ENCODE peak calls at places on chromosomes 12 and 14, in eight cellular contexts. One of them, this sample, is unnamed.

GRCh38 chr12:48934312-48934706 is 9.0 kb upstream of the FKBP11 start:
- DNase-seq in CD8-positive, alpha-beta T cell: peak; percentile 9
- DNase-seq in CD4-positive, CD25-positive, alpha-beta regulatory T cell: no peak
- DNase-seq in mucosa of descending colon: no peak
- DNase-seq in neuronal stem cell: no peak
- DNase-seq in pancreas: no peak
- DNase-seq in lower lobe of right lung: no peak
- DNase-seq in GM23248: no peak
- DNase-seq in this sample: no peak

GRCh38 chr14:93537962-93538361 is 107.2 kb downstream of the UNC79 start:
- DNase-seq in CD4-positive, CD25-positive, alpha-beta regulatory T cell: no peak
- DNase-seq in CD8-positive, alpha-beta T cell: no peak
- DNase-seq in GM23248: no peak
- DNase-seq in mucosa of descending colon: no peak
- DNase-seq in pancreas: no peak
- DNase-seq in lower lobe of right lung: no peak
- DNase-seq in neuronal stem cell: no peak
- DNase-seq in this sample: no peak

GRCh38 chr12:50555471-50555885 is 50.7 kb downstream of the DIP2B start:
- DNase-seq in GM23248: no peak
- DNase-seq in CD8-positive, alpha-beta T cell: no peak
- DNase-seq in lower lobe of right lung: no peak
- DNase-seq in neuronal stem cell: no peak
- DNase-seq in CD4-positive, CD25-positive, alpha-beta regulatory T cell: no peak
- DNase-seq in pancreas: no peak
- DNase-seq in mucosa of descending colon: no peak
- DNase-seq in this sample: no peak

GRCh38 chr12:91272456-91273063 is 89.9 kb upstream of the DCN start:
- DNase-seq in mucosa of descending colon: peak; percentile 46
- DNase-seq in lower lobe of right lung: peak; percentile 53
- DNase-seq in CD4-positive, CD25-positive, alpha-beta regulatory T cell: no peak
- DNase-seq in neuronal stem cell: peak; percentile 21
- DNase-seq in CD8-positive, alpha-beta T cell: no peak
- DNase-seq in GM23248: no peak
- DNase-seq in pancreas: no peak
- DNase-seq in this sample: no peak

GRCh38 chr14:31926123-31926522 is 151.0 kb upstream of the ARHGAP5 start:
- DNase-seq in lower lobe of right lung: no peak
- DNase-seq in GM23248: peak; percentile 76
- DNase-seq in neuronal stem cell: no peak
- DNase-seq in CD8-positive, alpha-beta T cell: peak; percentile 21
- DNase-seq in mucosa of descending colon: no peak
- DNase-seq in pancreas: no peak
- DNase-seq in CD4-positive, CD25-positive, alpha-beta regulatory T cell: peak; percentile 76
- DNase-seq in this sample: peak; percentile 58

GRCh38 chr12:78695749-78696148 is 168.8 kb upstream of the SYT1 start:
- DNase-seq in GM23248: no peak
- DNase-seq in pancreas: no peak
- DNase-seq in mucosa of descending colon: no peak
- DNase-seq in lower lobe of right lung: no peak
- DNase-seq in CD4-positive, CD25-positive, alpha-beta regulatory T cell: no peak
- DNase-seq in CD8-positive, alpha-beta T cell: no peak
- DNase-seq in neuronal stem cell: no peak
- DNase-seq in this sample: no peak

GRCh38 chr12:121793501-121793835 is at the start of gene RHOF:
- DNase-seq in CD4-positive, CD25-positive, alpha-beta regulatory T cell: no peak
- DNase-seq in GM23248: peak; percentile 56
- DNase-seq in CD8-positive, alpha-beta T cell: peak; percentile 70
- DNase-seq in pancreas: peak; percentile 81
- DNase-seq in mucosa of descending colon: peak; percentile 83
- DNase-seq in lower lobe of right lung: peak; percentile 80
- DNase-seq in neuronal stem cell: no peak
- DNase-seq in this sample: peak; percentile 71

GRCh38 chr12:110281549-110282342 is 699 bp downstream of the ATP2A2 start:
- DNase-seq in lower lobe of right lung: peak; percentile 75
- DNase-seq in CD4-positive, CD25-positive, alpha-beta regulatory T cell: peak; percentile 52
- DNase-seq in GM23248: peak; percentile 78
- DNase-seq in pancreas: peak; percentile 79
- DNase-seq in CD8-positive, alpha-beta T cell: peak; percentile 38
- DNase-seq in neuronal stem cell: no peak
- DNase-seq in mucosa of descending colon: peak; percentile 69
- DNase-seq in this sample: peak; percentile 26

GRCh38 chr14:75299064-75299463 is 20.4 kb downstream of the FOS start:
- DNase-seq in GM23248: peak; percentile 64
- DNase-seq in CD8-positive, alpha-beta T cell: no peak
- DNase-seq in CD4-positive, CD25-positive, alpha-beta regulatory T cell: no peak
- DNase-seq in mucosa of descending colon: no peak
- DNase-seq in lower lobe of right lung: peak; percentile 81
- DNase-seq in pancreas: no peak
- DNase-seq in neuronal stem cell: no peak
- DNase-seq in this sample: no peak

GRCh38 chr14:50666772-50667490 is 1.2 kb downstream of the SAV1 start:
- DNase-seq in neuronal stem cell: peak; percentile 30
- DNase-seq in lower lobe of right lung: no peak
- DNase-seq in GM23248: peak; percentile 85
- DNase-seq in CD4-positive, CD25-positive, alpha-beta regulatory T cell: peak; percentile 40
- DNase-seq in mucosa of descending colon: no peak
- DNase-seq in pancreas: no peak
- DNase-seq in CD8-positive, alpha-beta T cell: peak; percentile 50
- DNase-seq in this sample: peak; percentile 64

GRCh38 chr12:34151019-34151418 is 128.7 kb downstream of the ALG10 start:
- DNase-seq in neuronal stem cell: no peak
- DNase-seq in GM23248: no peak
- DNase-seq in mucosa of descending colon: no peak
- DNase-seq in lower lobe of right lung: no peak
- DNase-seq in CD4-positive, CD25-positive, alpha-beta regulatory T cell: no peak
- DNase-seq in pancreas: no peak
- DNase-seq in CD8-positive, alpha-beta T cell: no peak
- DNase-seq in this sample: no peak

GRCh38 chr12:57112492-57113294 is 1.5 kb upstream of the STAT6 start:
- DNase-seq in mucosa of descending colon: no peak
- DNase-seq in CD4-positive, CD25-positive, alpha-beta regulatory T cell: no peak
- DNase-seq in CD8-positive, alpha-beta T cell: no peak
- DNase-seq in pancreas: no peak
- DNase-seq in neuronal stem cell: no peak
- DNase-seq in lower lobe of right lung: no peak
- DNase-seq in GM23248: no peak
- DNase-seq in this sample: no peak

GRCh38 chr12:93785262-93786010 is 108.3 kb downstream of the CRADD start:
- DNase-seq in CD4-positive, CD25-positive, alpha-beta regulatory T cell: peak; percentile 84
- DNase-seq in neuronal stem cell: peak; percentile 27
- DNase-seq in mucosa of descending colon: no peak
- DNase-seq in lower lobe of right lung: no peak
- DNase-seq in pancreas: no peak
- DNase-seq in CD8-positive, alpha-beta T cell: peak; percentile 12
- DNase-seq in GM23248: peak; percentile 97
- DNase-seq in this sample: no peak

GRCh38 chr12:113961921-113962710 is 4.0 kb downstream of the RBM19 start:
- DNase-seq in lower lobe of right lung: no peak
- DNase-seq in CD4-positive, CD25-positive, alpha-beta regulatory T cell: peak; percentile 53
- DNase-seq in mucosa of descending colon: no peak
- DNase-seq in GM23248: peak; percentile 69
- DNase-seq in neuronal stem cell: no peak
- DNase-seq in pancreas: no peak
- DNase-seq in CD8-positive, alpha-beta T cell: no peak
- DNase-seq in this sample: no peak

GRCh38 chr12:1360812-1361211 is 233.6 kb downstream of the FBXL14 start:
- DNase-seq in GM23248: peak; percentile 85
- DNase-seq in lower lobe of right lung: no peak
- DNase-seq in mucosa of descending colon: no peak
- DNase-seq in CD4-positive, CD25-positive, alpha-beta regulatory T cell: no peak
- DNase-seq in neuronal stem cell: no peak
- DNase-seq in CD8-positive, alpha-beta T cell: no peak
- DNase-seq in pancreas: no peak
- DNase-seq in this sample: no peak

GRCh38 chr14:80200093-80200492 is 11.2 kb downstream of the DIO2 start:
- DNase-seq in neuronal stem cell: no peak
- DNase-seq in mucosa of descending colon: no peak
- DNase-seq in pancreas: no peak
- DNase-seq in CD4-positive, CD25-positive, alpha-beta regulatory T cell: no peak
- DNase-seq in lower lobe of right lung: no peak
- DNase-seq in CD8-positive, alpha-beta T cell: no peak
- DNase-seq in GM23248: no peak
- DNase-seq in this sample: no peak

GRCh38 chr12:81819991-81820633 is 61.0 kb upstream of the PPFIA2 start:
- DNase-seq in CD8-positive, alpha-beta T cell: no peak
- DNase-seq in mucosa of descending colon: no peak
- DNase-seq in GM23248: peak; percentile 42
- DNase-seq in pancreas: no peak
- DNase-seq in neuronal stem cell: no peak
- DNase-seq in lower lobe of right lung: no peak
- DNase-seq in CD4-positive, CD25-positive, alpha-beta regulatory T cell: no peak
- DNase-seq in this sample: no peak

GRCh38 chr14:76133103-76133502 is 18.6 kb upstream of the GPATCH2L start:
- DNase-seq in GM23248: peak; percentile 47
- DNase-seq in mucosa of descending colon: no peak
- DNase-seq in CD8-positive, alpha-beta T cell: no peak
- DNase-seq in CD4-positive, CD25-positive, alpha-beta regulatory T cell: no peak
- DNase-seq in pancreas: no peak
- DNase-seq in lower lobe of right lung: no peak
- DNase-seq in neuronal stem cell: peak; percentile 67
- DNase-seq in this sample: peak; percentile 50

GRCh38 chr12:65876898-65877721 is 52.8 kb downstream of the HMGA2 start:
- DNase-seq in GM23248: no peak
- DNase-seq in neuronal stem cell: peak; percentile 30
- DNase-seq in pancreas: no peak
- DNase-seq in lower lobe of right lung: no peak
- DNase-seq in mucosa of descending colon: no peak
- DNase-seq in CD8-positive, alpha-beta T cell: no peak
- DNase-seq in CD4-positive, CD25-positive, alpha-beta regulatory T cell: no peak
- DNase-seq in this sample: peak; percentile 75

GRCh38 chr12:122421815-122422737 is at the start of gene CLIP1:
- DNase-seq in neuronal stem cell: peak; percentile 54
- DNase-seq in CD8-positive, alpha-beta T cell: peak; percentile 64
- DNase-seq in GM23248: peak; percentile 88
- DNase-seq in lower lobe of right lung: peak; percentile 83
- DNase-seq in mucosa of descending colon: peak; percentile 79
- DNase-seq in CD4-positive, CD25-positive, alpha-beta regulatory T cell: peak; percentile 60
- DNase-seq in pancreas: peak; percentile 89
- DNase-seq in this sample: peak; percentile 35

GRCh38 chr12:53299101-53299453 is 418 bp upstream of the MYG1 start:
- DNase-seq in lower lobe of right lung: peak; percentile 62
- DNase-seq in neuronal stem cell: no peak
- DNase-seq in GM23248: peak; percentile 92
- DNase-seq in mucosa of descending colon: no peak
- DNase-seq in CD4-positive, CD25-positive, alpha-beta regulatory T cell: no peak
- DNase-seq in pancreas: no peak
- DNase-seq in CD8-positive, alpha-beta T cell: no peak
- DNase-seq in this sample: no peak

DNA sequence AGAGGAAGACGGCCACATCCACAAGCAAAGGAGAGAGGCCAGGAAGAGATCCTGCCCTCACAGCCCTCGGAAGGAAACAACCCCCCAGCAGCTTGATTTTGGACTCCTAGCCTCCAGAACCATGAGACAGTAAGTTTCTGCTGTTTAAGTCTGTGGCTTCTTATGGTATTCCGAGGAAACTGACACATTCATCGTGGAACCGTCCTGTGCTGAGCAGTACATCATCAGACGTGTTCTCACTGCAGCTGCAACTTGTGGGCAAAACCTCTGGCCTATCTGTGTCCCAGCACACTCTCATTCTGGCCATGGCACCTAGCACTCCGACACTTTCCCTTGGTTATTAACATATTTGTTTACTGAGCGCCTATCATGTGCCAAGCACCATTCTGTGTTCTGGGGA is 127.7 kb downstream of the SLC38A6 start:
- DNase-seq in neuronal stem cell: no peak
- DNase-seq in lower lobe of right lung: no peak
- DNase-seq in GM23248: peak; percentile 58
- DNase-seq in CD8-positive, alpha-beta T cell: no peak
- DNase-seq in CD4-positive, CD25-positive, alpha-beta regulatory T cell: no peak
- DNase-seq in pancreas: no peak
- DNase-seq in mucosa of descending colon: no peak
- DNase-seq in this sample: no peak
- H3K4me1 ChIP-seq in neuronal stem cell: peaks cover 11% of the 10 kb centered on the region
- H3K4me1 ChIP-seq in lower lobe of right lung: peaks cover 17% of the 10 kb centered on the region
- H3K4me1 ChIP-seq in GM23248: peaks cover 48% of the 10 kb centered on the region
- H3K4me1 ChIP-seq in CD8-positive, alpha-beta T cell: no peaks in the 10 kb centered on the region
- H3K4me1 ChIP-seq in CD4-positive, CD25-positive, alpha-beta regulatory T cell: no peaks in the 10 kb centered on the region
- H3K4me1 ChIP-seq in pancreas: no peaks in the 10 kb centered on the region
- H3K4me1 ChIP-seq in mucosa of descending colon: no peaks in the 10 kb centered on the region
- H3K4me1 ChIP-seq in this sample: no peaks in the 10 kb centered on the region

GRCh38 chr12:5047729-5048128 is 4.0 kb downstream of the KCNA5 start:
- DNase-seq in mucosa of descending colon: no peak
- DNase-seq in CD8-positive, alpha-beta T cell: no peak
- DNase-seq in CD4-positive, CD25-positive, alpha-beta regulatory T cell: no peak
- DNase-seq in neuronal stem cell: no peak
- DNase-seq in GM23248: no peak
- DNase-seq in pancreas: no peak
- DNase-seq in lower lobe of right lung: no peak
- DNase-seq in this sample: no peak

GRCh38 chr12:5047094-5047493 is 3.4 kb downstream of the KCNA5 start:
- DNase-seq in mucosa of descending colon: no peak
- DNase-seq in CD4-positive, CD25-positive, alpha-beta regulatory T cell: no peak
- DNase-seq in GM23248: peak; percentile 33
- DNase-seq in CD8-positive, alpha-beta T cell: no peak
- DNase-seq in neuronal stem cell: no peak
- DNase-seq in pancreas: no peak
- DNase-seq in lower lobe of right lung: no peak
- DNase-seq in this sample: no peak

GRCh38 chr12:5040368-5040767 is 3.3 kb upstream of the KCNA5 start:
- DNase-seq in GM23248: no peak
- DNase-seq in neuronal stem cell: no peak
- DNase-seq in mucosa of descending colon: no peak
- DNase-seq in CD8-positive, alpha-beta T cell: no peak
- DNase-seq in CD4-positive, CD25-positive, alpha-beta regulatory T cell: no peak
- DNase-seq in pancreas: no peak
- DNase-seq in lower lobe of right lung: no peak
- DNase-seq in this sample: no peak

GRCh38 chr12:5044420-5045295 is 979 bp downstream of the KCNA5 start:
- DNase-seq in CD8-positive, alpha-beta T cell: no peak
- DNase-seq in neuronal stem cell: no peak
- DNase-seq in GM23248: no peak
- DNase-seq in lower lobe of right lung: no peak
- DNase-seq in pancreas: no peak
- DNase-seq in mucosa of descending colon: no peak
- DNase-seq in CD4-positive, CD25-positive, alpha-beta regulatory T cell: no peak
- DNase-seq in this sample: no peak

GRCh38 chr12:5043589-5044419 is at the start of gene KCNA5:
- DNase-seq in lower lobe of right lung: no peak
- DNase-seq in neuronal stem cell: peak; percentile 37
- DNase-seq in pancreas: no peak
- DNase-seq in CD8-positive, alpha-beta T cell: no peak
- DNase-seq in CD4-positive, CD25-positive, alpha-beta regulatory T cell: no peak
- DNase-seq in mucosa of descending colon: no peak
- DNase-seq in GM23248: no peak
- DNase-seq in this sample: no peak
- H3K4me3 ChIP-seq in lower lobe of right lung: no peak within 1 kb of the TSS
- H3K4me3 ChIP-seq in neuronal stem cell: peak within 1 kb of the TSS; percentile 75
- H3K4me3 ChIP-seq in pancreas: no peak within 1 kb of the TSS
- H3K4me3 ChIP-seq in CD8-positive, alpha-beta T cell: no peak within 1 kb of the TSS
- H3K4me3 ChIP-seq in CD4-positive, CD25-positive, alpha-beta regulatory T cell: no peak within 1 kb of the TSS
- H3K4me3 ChIP-seq in mucosa of descending colon: no peak within 1 kb of the TSS
- H3K4me3 ChIP-seq in GM23248: no peak within 1 kb of the TSS
- H3K4me3 ChIP-seq in this sample: no peak within 1 kb of the TSS

GRCh38 chr14:36319899-36320209 is 583 bp downstream of the MBIP start:
- DNase-seq in mucosa of descending colon: no peak
- DNase-seq in CD8-positive, alpha-beta T cell: no peak
- DNase-seq in CD4-positive, CD25-positive, alpha-beta regulatory T cell: no peak
- DNase-seq in GM23248: no peak
- DNase-seq in lower lobe of right lung: no peak
- DNase-seq in neuronal stem cell: no peak
- DNase-seq in pancreas: no peak
- DNase-seq in this sample: no peak
- H3K9me3 ChIP-seq in mucosa of descending colon: no peaks in the 10 kb centered on the region
- H3K9me3 ChIP-seq in CD8-positive, alpha-beta T cell: no peaks in the 10 kb centered on the region
- H3K9me3 ChIP-seq in CD4-positive, CD25-positive, alpha-beta regulatory T cell: no peaks in the 10 kb centered on the region
- H3K9me3 ChIP-seq in GM23248: no peaks in the 10 kb centered on the region
- H3K9me3 ChIP-seq in lower lobe of right lung: no peaks in the 10 kb centered on the region
- H3K9me3 ChIP-seq in neuronal stem cell: no peaks in the 10 kb centered on the region
- H3K9me3 ChIP-seq in pancreas: no peaks in the 10 kb centered on the region
- H3K9me3 ChIP-seq in this sample: no peaks in the 10 kb centered on the region

GRCh38 chr12:44873898-44874297 is 2.2 kb downstream of the NELL2 start:
- DNase-seq in pancreas: no peak
- DNase-seq in CD4-positive, CD25-positive, alpha-beta regulatory T cell: peak; percentile 6
- DNase-seq in GM23248: peak; percentile 38
- DNase-seq in lower lobe of right lung: no peak
- DNase-seq in CD8-positive, alpha-beta T cell: no peak
- DNase-seq in mucosa of descending colon: no peak
- DNase-seq in neuronal stem cell: no peak
- DNase-seq in this sample: no peak
- H3K4me1 ChIP-seq in pancreas: no peaks in the 10 kb centered on the region
- H3K4me1 ChIP-seq in CD4-positive, CD25-positive, alpha-beta regulatory T cell: peaks cover 25% of the 10 kb centered on the region
- H3K4me1 ChIP-seq in GM23248: peaks cover 5% of the 10 kb centered on the region
- H3K4me1 ChIP-seq in lower lobe of right lung: peaks cover 19% of the 10 kb centered on the region
- H3K4me1 ChIP-seq in CD8-positive, alpha-beta T cell: peaks cover 14% of the 10 kb centered on the region
- H3K4me1 ChIP-seq in mucosa of descending colon: peaks cover 18% of the 10 kb centered on the region
- H3K4me1 ChIP-seq in neuronal stem cell: peaks cover 2% of the 10 kb centered on the region
- H3K4me1 ChIP-seq in this sample: peaks cover 8% of the 10 kb centered on the region